ENCODE peak calls at places on chromosome 16, in four cellular contexts. W, B, P and O are unnamed samples.

GRCh38 chr16:84043486-84044107 is 1.0 kb upstream of the SLC38A8 start:
- DNase-seq in W (no peak), B (no peak), P (no peak), O (no peak)

GRCh38 chr16:75064403-75065148 is 52.0 kb downstream of the LDHD start:
- DNase-seq in P (no peak), B (no peak), W (no peak), O (no peak)

GRCh38 chr16:57185446-57185944 is 344 bp downstream of the PSME3IP1 start:
- DNase-seq in W (no peak), B (no peak), P (peak), O (peak)

GRCh38 chr16:50308237-50308965 is 42.0 kb downstream of the ADCY7 start:
- DNase-seq in W (peak), B (no peak), P (no peak), O (no peak)

GRCh38 chr16:67516296-67517177 is 12.1 kb upstream of the RIPOR1 start:
- DNase-seq in W (no peak), B (no peak), P (no peak), O (no peak)

GRCh38 chr16:73015612-73016487 is 32.1 kb downstream of the ZFHX3 start:
- DNase-seq in B (no peak), W (no peak), P (no peak), O (no peak)

GRCh38 chr16:89117975-89118289 is 24.3 kb downstream of the ACSF3 start:
- DNase-seq in P (no peak), W (no peak), B (no peak), O (no peak)

GRCh38 chr16:27318399-27319256 is 4.9 kb downstream of the IL4R start:
- DNase-seq in P (no peak), B (no peak), W (no peak), O (no peak)

GRCh38 chr16:30924797-30925645 is 1.6 kb downstream of the FBXL19 start:
- DNase-seq in P (no peak), B (no peak), W (no peak), O (no peak)

GRCh38 chr16:14252860-14253259 is 181.7 kb downstream of the MRTFB start:
- DNase-seq in P (no peak), W (no peak), B (no peak), O (no peak)

GRCh38 chr16:67030221-67030962 is 1.4 kb downstream of the CBFB start:
- DNase-seq in W (no peak), B (no peak), P (no peak), O (no peak)

GRCh38 chr16:87603684-87604571 is 1.6 kb downstream of the JPH3 start:
- DNase-seq in B (no peak), P (peak), W (no peak), O (no peak)

GRCh38 chr16:31200821-31201510 is 1.6 kb downstream of the PYCARD start:
- DNase-seq in B (no peak), W (no peak), P (no peak), O (no peak)

GRCh38 chr16:60989592-60989991 is 1046.6 kb downstream of the CDH8 start:
- DNase-seq in B (no peak), W (no peak), P (no peak), O (no peak)

GRCh38 chr16:64910351-64910750 is 211.5 kb downstream of the CDH11 start:
- DNase-seq in B (no peak), W (no peak), P (peak), O (peak)

GRCh38 chr16:88700636-88701482 is 5.3 kb downstream of the RNF166 start:
- DNase-seq in P (peak), W (no peak), B (peak), O (no peak)

GRCh38 chr16:19228057-19228456 is 57.5 kb upstream of the CLEC19A start:
- DNase-seq in W (no peak), P (no peak), B (no peak), O (no peak)

GRCh38 chr16:23700509-23700908 is 12.5 kb downstream of the ERN2 start:
- DNase-seq in B (no peak), W (no peak), P (no peak), O (no peak)

GRCh38 chr16:15856901-15857778 is at the start of gene MYH11:
- DNase-seq in P (no peak), W (no peak), B (no peak), O (no peak)

GRCh38 chr16:66250686-66251405 is 115.6 kb upstream of the CDH5 start:
- DNase-seq in W (no peak), P (peak), B (no peak), O (no peak)

GRCh38 chr16:12868788-12869187 is 32.6 kb upstream of the SHISA9 start:
- DNase-seq in B (no peak), P (no peak), W (no peak), O (no peak)

GRCh38 chr16:3762080-3762750 is 44.9 kb upstream of the TRAP1 start:
- DNase-seq in W (no peak), B (no peak), P (no peak), O (no peak)

GRCh38 chr16:17369441-17369951 is 101.3 kb downstream of the XYLT1 start:
- DNase-seq in B (peak), P (peak), W (no peak), O (no peak)

GRCh38 chr16:84975066-84975465 is 36.3 kb downstream of the ZDHHC7 start:
- DNase-seq in P (no peak), B (no peak), W (no peak), O (no peak)

GRCh38 chr16:83689385-83689831 is 118.4 kb upstream of the HSBP1 start:
- DNase-seq in P (no peak), W (no peak), B (no peak), O (no peak)

GRCh38 chr16:525520-526180 is 1.9 kb upstream of the CAPN15 start:
- DNase-seq in B (no peak), P (peak), W (no peak), O (peak)

GRCh38 chr16:2039286-2040030 is 8.2 kb downstream of the NTHL1 start:
- DNase-seq in W (no peak), P (no peak), B (no peak), O (no peak)

GRCh38 chr16:27721548-27722265 is 171.8 kb downstream of the KATNIP start:
- DNase-seq in P (no peak), B (no peak), W (no peak), O (no peak)

GRCh38 chr16:86362155-86362849 is 148.0 kb upstream of the FOXF1 start:
- DNase-seq in B (no peak), W (no peak), P (no peak), O (no peak)

GRCh38 chr16:3959148-3959547 is 78.6 kb upstream of the CREBBP start:
- DNase-seq in P (no peak), B (no peak), W (no peak), O (no peak)

GRCh38 chr16:5467552-5467951 is 370.0 kb upstream of the EEF2KMT start:
- DNase-seq in B (no peak), P (no peak), W (no peak), O (no peak)

GRCh38 chr16:4094138-4094773 is 22.0 kb downstream of the ADCY9 start:
- DNase-seq in W (no peak), B (no peak), P (no peak), O (no peak)

GRCh38 chr16:17305694-17306093 is 165.1 kb downstream of the XYLT1 start:
- DNase-seq in P (no peak), B (no peak), W (no peak), O (no peak)

GRCh38 chr16:81601008-81601428 is 156.4 kb downstream of the CMIP start:
- DNase-seq in W (no peak), P (no peak), B (no peak), O (no peak)

GRCh38 chr16:61323456-61323855 is 712.8 kb downstream of the CDH8 start:
- DNase-seq in B (no peak), P (no peak), W (no peak), O (no peak)

GRCh38 chr16:68644715-68645493 is at the start of gene CDH3:
- DNase-seq in B (no peak), P (no peak), W (peak), O (no peak)

GRCh38 chr16:75222271-75222783 is 3.5 kb downstream of the CTRB1 start:
- DNase-seq in B (no peak), P (no peak), W (no peak), O (no peak)

GRCh38 chr16:67961551-67961957 is 6.9 kb downstream of the SLC12A4 start:
- DNase-seq in P (no peak), W (no peak), B (no peak), O (no peak)